ENCODE peak calls at places on chromosomes 7 and 10, in eight cellular contexts. N is right cardiac atrium; E is tibial artery; Q is tibial nerve; X is transverse colon; H is CD8-positive, alpha-beta memory T cell; W is hepatocyte; G is Karpas-422. D is an unnamed sample. For H3K27me3, the result is how much of the 10 kb centered on the place peaks cover.

GRCh38 chr7:96400518-96400917 is 78.6 kb upstream of the SLC25A13 start:
- DNase-seq in N (no peak), E (no peak), Q (no peak), X (no peak), H (no peak), W (no peak), G (no peak), D (no peak)

GRCh38 chr7:79877874-79878465 is 256.7 kb upstream of the GNAI1 start:
- DNase-seq in N (no peak), E (no peak), Q (no peak), X (no peak), H (no peak), W (no peak), G (no peak), D (no peak)

GRCh38 chr7:107661865-107662379 is 1.3 kb downstream of the SLC26A4 start:
- DNase-seq in N (no peak), E (no peak), Q (no peak), X (no peak), H (no peak), W (no peak), G (no peak), D (no peak)

GRCh38 chr7:4257390-4258111 is 424.5 kb upstream of the FOXK1 start:
- DNase-seq in N (no peak), E (no peak), Q (no peak), X (no peak), H (no peak), W (no peak), G (no peak), D (no peak)

GRCh38 chr7:155187061-155187785 is 110.5 kb upstream of the INSIG1 start:
- DNase-seq in N (no peak), E (no peak), Q (no peak), X (no peak), H (no peak), W (no peak), G (no peak), D (no peak)

GRCh38 chr10:96746503-96746902 is 26.2 kb upstream of the PIK3AP1 start:
- DNase-seq in N (no peak), E (no peak), Q (no peak), X (no peak), H (no peak), W (no peak), G (peak), D (no peak)

GRCh38 chr7:143385891-143386781 is 5.0 kb downstream of the ZYX start:
- DNase-seq in N (peak), E (peak), Q (no peak), X (no peak), H (peak), W (no peak), G (no peak), D (no peak)

GRCh38 chr7:86130268-86130667 is 513.4 kb upstream of the GRM3 start:
- DNase-seq in N (no peak), E (no peak), Q (no peak), X (no peak), H (no peak), W (no peak), G (no peak), D (no peak)

GRCh38 chr7:112897839-112898431 is 107.7 kb upstream of the TMEM168 start:
- DNase-seq in N (no peak), E (no peak), Q (no peak), X (no peak), H (no peak), W (no peak), G (no peak), D (no peak)

GRCh38 chr10:3068201-3068967 is 1.0 kb downstream of the PFKP start:
- DNase-seq in N (peak), E (peak), Q (peak), X (peak), H (peak), W (peak), G (peak), D (peak)

GRCh38 chr7:2553108-2553507 is 2.2 kb downstream of the BRAT1 start:
- DNase-seq in N (no peak), E (peak), Q (no peak), X (no peak), H (no peak), W (no peak), G (no peak), D (no peak)

GRCh38 chr7:2148189-2148588 is 84.6 kb downstream of the MAD1L1 start:
- DNase-seq in N (peak), E (no peak), Q (no peak), X (no peak), H (no peak), W (no peak), G (no peak), D (no peak)

DNA sequence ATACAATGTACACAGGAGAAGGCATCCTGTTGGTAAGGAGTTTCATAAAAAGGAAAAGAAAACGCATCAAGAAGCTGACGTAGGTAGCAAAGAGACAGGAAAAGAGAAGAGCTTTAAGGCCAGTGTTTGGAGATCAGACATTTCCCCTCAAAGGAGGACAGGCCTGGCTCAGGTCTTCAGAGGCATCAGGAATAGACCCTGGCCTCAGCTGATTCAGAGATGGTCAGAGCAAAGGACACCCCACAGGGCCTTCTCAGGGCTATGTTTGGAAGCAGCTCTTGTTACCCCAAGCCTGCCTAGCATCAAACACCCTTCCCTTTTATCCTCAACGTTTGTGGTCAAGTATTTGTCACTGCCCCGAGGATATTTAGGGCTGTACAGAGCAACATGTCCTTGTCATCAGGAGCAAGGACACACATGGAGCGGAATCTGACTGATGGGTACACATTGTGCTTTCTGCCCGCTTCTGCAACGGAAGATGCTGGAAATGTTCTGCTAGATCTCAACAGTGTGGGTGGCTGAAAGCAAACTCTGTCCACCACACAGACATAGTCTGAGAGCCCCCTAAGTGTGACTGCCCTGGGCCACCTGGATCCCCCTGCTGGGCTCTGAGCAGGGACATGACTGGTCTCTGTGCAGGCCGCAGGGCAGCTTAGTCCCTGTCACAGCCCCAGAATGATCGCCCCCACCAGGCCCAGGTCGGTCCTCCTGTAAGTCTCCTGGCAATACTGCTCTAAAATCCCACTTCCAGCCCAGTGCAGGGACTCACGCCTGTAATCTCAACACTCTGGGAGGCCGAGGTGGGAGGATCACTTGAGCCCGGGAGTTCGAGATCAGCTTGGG is 1.0 kb upstream of the ZDHHC4 start:
- DNase-seq in N (peak), E (no peak), Q (no peak), X (no peak), H (no peak), W (no peak), G (peak), D (no peak)
- H3K4me3 ChIP-seq in N (peak), E (peak), Q (peak), X (peak), H (no peak), W (no peak), G (peak), D (peak)

GRCh38 chr7:129599174-129599573 is 12.3 kb upstream of the NRF1 start:
- DNase-seq in N (no peak), E (no peak), Q (no peak), X (no peak), H (no peak), W (no peak), G (no peak), D (no peak)
- H3K27me3 ChIP-seq in N (under half), E (under half), Q (under half), X (under half), H (under half), W (under half), G (under half), D (under half)

DNA sequence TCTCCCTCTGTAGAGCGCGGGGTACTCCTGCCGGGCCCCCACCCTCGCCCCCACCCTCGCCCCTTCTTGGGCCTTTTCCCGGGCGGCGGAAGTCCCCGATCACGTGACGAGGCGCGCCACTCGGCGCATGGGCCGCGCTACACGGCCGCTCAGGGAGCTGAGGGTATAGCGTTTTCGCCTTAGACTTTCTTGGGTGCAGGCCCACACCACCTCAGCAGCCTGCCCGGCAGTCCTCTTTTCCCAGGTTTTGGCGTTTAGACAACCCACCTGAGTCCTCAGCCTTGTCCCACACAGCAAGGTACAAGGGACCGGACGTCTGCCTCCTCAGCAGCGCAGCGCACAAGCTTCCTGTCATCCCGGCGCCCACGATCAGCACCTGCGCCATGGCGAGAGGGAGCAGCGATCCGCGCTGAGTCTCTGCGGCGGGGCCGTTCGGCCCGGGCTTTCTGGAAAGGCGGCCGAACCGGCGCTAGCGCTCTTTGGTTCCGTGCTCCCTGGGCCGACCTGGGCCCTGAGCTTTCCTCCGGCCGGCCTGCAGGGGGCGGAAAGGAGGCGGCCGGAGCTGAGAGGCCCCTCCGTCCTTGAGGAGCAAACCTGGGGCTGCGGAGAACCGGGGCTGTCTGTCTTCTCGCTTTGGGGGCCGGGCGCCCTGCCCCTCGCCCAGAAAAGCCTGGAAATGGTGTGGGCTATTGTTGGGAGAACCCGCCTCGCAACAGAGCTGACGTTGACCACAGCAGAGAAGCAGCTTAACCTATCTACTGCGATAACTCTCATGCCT is at the start of gene RNLS:
- DNase-seq in N (peak), E (peak), Q (peak), X (peak), H (peak), W (peak), G (peak), D (peak)
- H3K4me3 ChIP-seq in N (peak), E (peak), Q (peak), X (peak), H (peak), W (peak), G (peak), D (peak)

GRCh38 chr10:133039823-133040704 is 47.7 kb upstream of the ADGRA1 start:
- DNase-seq in N (no peak), E (no peak), Q (no peak), X (no peak), H (no peak), W (no peak), G (no peak), D (no peak)

GRCh38 chr10:133043541-133044225 is 44.0 kb upstream of the ADGRA1 start:
- DNase-seq in N (peak), E (no peak), Q (no peak), X (no peak), H (no peak), W (no peak), G (no peak), D (no peak)

GRCh38 chr10:133042816-133043215 is 44.9 kb upstream of the ADGRA1 start:
- DNase-seq in N (peak), E (no peak), Q (no peak), X (no peak), H (no peak), W (no peak), G (no peak), D (no peak)

GRCh38 chr10:133041101-133041500 is 46.6 kb upstream of the ADGRA1 start:
- DNase-seq in N (no peak), E (no peak), Q (no peak), X (no peak), H (no peak), W (no peak), G (peak), D (no peak)

DNA sequence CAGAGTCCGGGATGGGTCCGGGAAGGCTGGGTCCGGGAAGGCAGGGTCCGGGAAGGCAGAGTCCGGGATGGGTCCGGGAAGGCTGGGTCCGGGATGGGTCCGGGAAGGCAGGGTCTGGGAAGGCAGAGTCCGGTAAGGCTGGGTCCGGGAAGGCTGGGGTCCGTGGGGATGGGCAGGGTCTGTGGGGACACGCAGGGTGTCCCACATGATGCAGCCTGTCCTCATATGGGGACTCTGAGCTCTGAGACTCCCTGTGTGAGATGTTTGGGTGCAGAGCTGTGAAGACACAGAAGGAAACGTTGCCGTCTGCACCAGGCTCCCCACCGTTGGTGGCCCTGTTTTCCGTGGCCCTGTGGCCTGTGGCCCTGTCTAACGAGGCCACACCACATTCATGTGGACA is 45.7 kb upstream of the ADGRA1 start:
- DNase-seq in N (peak), E (no peak), Q (no peak), X (no peak), H (no peak), W (no peak), G (peak), D (no peak)
- H3K27me3 ChIP-seq in N (under half), E (under half), Q (under half), X (under half), H (under half), W (under half), G (under half), D (under half)

GRCh38 chr10:25130911-25131310 is 43.9 kb upstream of the GPR158 start:
- DNase-seq in N (no peak), E (no peak), Q (no peak), X (no peak), H (no peak), W (no peak), G (no peak), D (peak)

DNA sequence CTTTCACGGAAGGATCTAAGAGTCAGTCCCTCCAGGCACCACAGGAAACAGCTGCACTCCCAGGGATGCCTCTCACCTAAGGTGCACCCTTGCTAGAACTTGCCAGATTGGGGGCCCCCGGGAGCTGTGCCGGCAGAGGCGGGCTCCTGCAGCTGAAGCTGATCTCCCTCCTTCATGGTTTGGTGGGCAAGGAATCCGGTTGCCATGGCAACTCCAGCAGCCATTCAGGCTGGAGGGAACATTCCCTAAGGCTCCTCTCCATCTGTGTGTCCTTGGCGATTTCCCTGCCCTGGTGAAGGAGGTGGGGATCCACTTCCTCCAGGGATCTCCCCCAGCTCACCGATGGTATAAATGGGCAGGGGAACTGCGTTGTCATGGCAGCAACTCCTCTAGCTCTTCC is 49.6 kb upstream of the GPR158 start:
- DNase-seq in N (no peak), E (no peak), Q (no peak), X (no peak), H (no peak), W (no peak), G (no peak), D (no peak)
- H3K4me3 ChIP-seq in N (no peak), E (no peak), Q (no peak), X (no peak), H (no peak), W (no peak), G (no peak), D (no peak)

DNA sequence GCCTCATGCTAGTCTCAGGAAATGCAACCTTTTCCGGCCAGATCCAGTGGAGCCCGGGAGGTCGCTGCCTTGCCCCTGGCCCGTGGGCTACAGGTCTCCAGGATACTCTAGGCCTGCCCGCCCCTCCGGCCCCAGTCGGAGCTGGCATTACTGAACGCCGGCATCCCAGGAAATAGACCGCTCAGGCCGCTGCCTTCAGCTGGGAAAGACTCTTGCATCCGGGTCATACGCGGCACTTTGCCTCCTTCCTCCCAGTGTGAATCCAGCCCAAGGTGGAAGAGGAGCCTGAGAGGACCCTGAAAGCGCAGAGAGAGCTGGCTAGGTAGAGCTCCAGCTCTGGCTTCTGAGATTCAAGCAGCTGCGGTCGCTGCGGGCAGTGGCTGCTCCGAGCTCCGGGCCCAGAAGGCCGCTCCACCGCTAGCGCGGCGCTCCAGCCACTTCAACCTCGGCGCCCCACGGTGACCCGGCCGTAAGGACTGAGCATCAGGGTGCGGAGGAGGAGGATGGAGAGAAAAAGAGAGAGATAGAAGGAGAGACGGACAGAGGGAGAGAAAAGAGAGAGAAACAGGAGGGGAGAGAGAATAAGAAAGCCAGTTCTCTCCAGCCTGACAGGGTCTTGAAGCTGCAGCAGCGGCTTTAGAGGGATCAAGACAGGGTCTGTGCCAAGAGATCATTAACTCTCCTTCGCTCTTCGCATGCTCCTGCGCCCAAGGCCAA is 1.7 kb upstream of the HOXA10 start:
- DNase-seq in N (peak), E (peak), Q (no peak), X (peak), H (peak), W (no peak), G (no peak), D (peak)
- H3K27me3 ChIP-seq in N (under half), E (under half), Q (under half), X (under half), H (half or more), W (half or more), G (under half), D (under half)

GRCh38 chr7:135147899-135148721 is at the start of gene TMEM140:
- DNase-seq in N (peak), E (no peak), Q (peak), X (peak), H (peak), W (peak), G (peak), D (peak)

GRCh38 chr7:135152447-135152846 is 4.6 kb downstream of the TMEM140 start:
- DNase-seq in N (no peak), E (no peak), Q (no peak), X (no peak), H (no peak), W (no peak), G (no peak), D (no peak)

GRCh38 chr7:135150072-135150782 is 2.4 kb downstream of the TMEM140 start:
- DNase-seq in N (peak), E (no peak), Q (no peak), X (no peak), H (no peak), W (no peak), G (no peak), D (no peak)

GRCh38 chr7:135154734-135155133 is 6.9 kb downstream of the TMEM140 start:
- DNase-seq in N (no peak), E (no peak), Q (no peak), X (no peak), H (no peak), W (no peak), G (no peak), D (no peak)

GRCh38 chr7:135151162-135151932 is 3.5 kb downstream of the TMEM140 start:
- DNase-seq in N (no peak), E (no peak), Q (no peak), X (no peak), H (no peak), W (no peak), G (no peak), D (no peak)
- H3K4me3 ChIP-seq in N (peak), E (no peak), Q (no peak), X (no peak), H (no peak), W (no peak), G (no peak), D (no peak)

GRCh38 chr7:67618569-67619543 is 622.2 kb downstream of the TYW1 start:
- DNase-seq in N (no peak), E (no peak), Q (peak), X (no peak), H (no peak), W (peak), G (no peak), D (no peak)
- H3K27me3 ChIP-seq in N (under half), E (under half), Q (under half), X (under half), H (under half), W (under half), G (under half), D (under half)

DNA sequence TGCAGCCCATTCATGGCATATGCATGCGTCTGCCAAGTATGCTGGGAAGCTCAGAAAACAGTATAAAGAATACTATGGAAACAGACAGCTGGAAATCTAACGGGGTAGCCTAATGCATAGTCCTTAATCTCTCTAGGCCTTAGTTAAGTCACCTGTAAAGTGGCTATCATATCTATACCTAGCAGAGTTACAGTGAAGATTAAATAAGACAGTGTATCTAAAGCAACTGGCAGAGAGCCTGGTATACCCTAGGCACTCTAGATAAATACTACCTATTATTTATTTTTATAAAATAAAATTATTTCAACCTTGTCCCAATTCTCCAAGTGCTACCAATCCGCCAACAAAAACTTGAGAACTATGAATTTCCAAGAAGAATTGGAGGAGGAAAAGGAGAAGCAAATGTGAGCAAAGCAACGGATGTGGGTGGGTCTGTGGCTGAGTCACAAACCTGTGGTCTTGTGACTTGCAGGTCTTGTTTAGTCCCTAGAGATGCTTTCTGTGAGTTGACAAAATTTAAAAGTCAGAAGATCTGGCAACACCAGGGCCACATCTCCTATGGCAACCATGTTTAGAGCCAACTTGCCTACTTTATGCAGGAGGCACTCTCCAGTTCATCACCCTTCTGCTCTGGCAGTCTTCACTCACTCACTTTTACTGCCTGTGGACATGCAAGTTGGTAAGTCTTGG is 182.9 kb downstream of the RAPGEF5 start:
- DNase-seq in N (no peak), E (no peak), Q (no peak), X (no peak), H (no peak), W (no peak), G (peak), D (no peak)
- H3K4me3 ChIP-seq in N (no peak), E (no peak), Q (no peak), X (no peak), H (no peak), W (no peak), G (no peak), D (no peak)

D was measured in MG63.